ENCODE peak calls at places on chromosomes 13 and 19, in five cellular contexts. M, L, X, R and Q are unnamed samples.

GRCh38 chr13:26051231-26052135 is at the start of gene SHISA2:
- DNase-seq in M (peak), L (no peak), X (peak), R (peak), Q (no peak)

GRCh38 chr19:48992571-48993174 is 436 bp downstream of the GYS1 start:
- DNase-seq in M (no peak), L (peak), X (peak), R (peak), Q (no peak)

GRCh38 chr19:33434886-33435705 is 61.6 kb downstream of the CEBPG start:
- DNase-seq in M (no peak), L (no peak), X (peak), R (peak), Q (no peak)

GRCh38 chr19:35184267-35184666 is 29.7 kb downstream of the FXYD5 start:
- DNase-seq in M (no peak), L (no peak), X (no peak), R (no peak), Q (no peak)

GRCh38 chr19:594265-594870 is 4.7 kb downstream of the HCN2 start:
- DNase-seq in M (no peak), L (no peak), X (no peak), R (no peak), Q (no peak)

GRCh38 chr19:12801466-12802266 is at the start of the genes PRDX2 and THSD8:
- DNase-seq in M (no peak), L (peak), X (peak), R (peak), Q (peak)

GRCh38 chr13:63629591-63629990 is 2213.9 kb upstream of the PCDH20 start:
- DNase-seq in M (no peak), L (no peak), X (no peak), R (no peak), Q (no peak)

GRCh38 chr13:47696677-47697076 is 304.4 kb downstream of the SUCLA2 start:
- DNase-seq in M (no peak), L (no peak), X (no peak), R (no peak), Q (no peak)

GRCh38 chr19:39370735-39371134 is 20.2 kb downstream of the PAF1 start:
- DNase-seq in M (no peak), L (no peak), X (no peak), R (no peak), Q (no peak)

GRCh38 chr13:35818577-35819165 is 312.5 kb downstream of the DCLK1 start:
- DNase-seq in M (peak), L (no peak), X (no peak), R (peak), Q (no peak)